ENCODE peak calls at places on chromosomes 5 and 9, in six cellular contexts. N is small intestine; I is NCI-H2081; A is stimulated activated CD4-positive, alpha-beta T cell treated with anti-CD3 and anti-CD28 coated beads, TNF-alpha, amount 100 ng/mL, for 24 hours; P is activated naive CD4-positive, alpha-beta T cell treated with Interleukin-2 at 50 U/mL for 16 hours; Q is GM12865. D is an unnamed sample.

GRCh38 chr5:71880531-71880930 is 161.5 kb downstream of the CARTPT start:
- DNase-seq in P (no peak), A (no peak), I (no peak), Q (no peak), N (no peak), D (no peak)

GRCh38 chr9:26975728-26976707 is 19.8 kb downstream of the IFT74 start:
- DNase-seq in N (peak), A (no peak), Q (no peak), I (peak), P (no peak), D (peak)

GRCh38 chr9:136832581-136832980 is 9.7 kb upstream of the AJM1 start:
- DNase-seq in A (no peak), N (no peak), I (no peak), Q (no peak), P (no peak), D (no peak)

GRCh38 chr9:99433555-99433954 is 211.5 kb downstream of the SEC61B start:
- DNase-seq in I (no peak), P (peak), Q (peak), N (peak), A (peak), D (peak)

GRCh38 chr9:130837002-130837511 is 2.0 kb downstream of the ABL1 start:
- DNase-seq in A (no peak), I (no peak), P (no peak), Q (no peak), N (peak), D (no peak)

GRCh38 chr5:133688386-133688785 is 76.0 kb upstream of the FSTL4 start:
- DNase-seq in N (no peak), A (no peak), I (no peak), P (no peak), Q (peak), D (no peak)

GRCh38 chr5:14416709-14417108 is 164.9 kb upstream of the OTULINL start:
- DNase-seq in N (no peak), Q (peak), A (no peak), P (no peak), I (no peak), D (no peak)

GRCh38 chr5:61625682-61626620 is 293.9 kb downstream of the ZSWIM6 start:
- DNase-seq in P (peak), Q (peak), I (no peak), A (peak), N (peak), D (peak)

GRCh38 chr5:107668933-107669542 is 1.7 kb downstream of the EFNA5 start:
- DNase-seq in Q (no peak), A (no peak), P (no peak), I (no peak), N (no peak), D (peak)

GRCh38 chr5:34959323-34959722 is 30.0 kb downstream of the DNAJC21 start:
- DNase-seq in I (no peak), N (no peak), A (no peak), P (no peak), Q (peak), D (peak)

GRCh38 chr5:137248476-137248970 is 250.6 kb downstream of the SPOCK1 start:
- DNase-seq in N (no peak), A (no peak), P (no peak), Q (no peak), I (no peak), D (no peak)

GRCh38 chr5:142109356-142110045 is 922 bp downstream of the NDFIP1 start:
- DNase-seq in N (peak), A (no peak), I (no peak), P (no peak), Q (no peak), D (peak)

GRCh38 chr5:158701406-158702177 is 398.1 kb downstream of the EBF1 start:
- DNase-seq in P (no peak), N (no peak), I (no peak), A (no peak), Q (no peak), D (no peak)

D was measured in HT-29.